ENCODE peak calls at places on chromosome 15, in six cellular contexts. One of them, this sample, is unnamed.

GRCh38 chr15:78790027-78790426 is 21.2 kb downstream of the ADAMTS7 start:
- DNase-seq in retinal pigment epithelial cell: no peak
- DNase-seq in ascending aorta: no peak
- DNase-seq in GM10248: no peak
- DNase-seq in AG04450: no peak
- DNase-seq in MM.1S: no peak
- DNase-seq in this sample: no peak

GRCh38 chr15:81516461-81516860 is 142.4 kb upstream of the TMC3 start:
- DNase-seq in GM10248: no peak
- DNase-seq in retinal pigment epithelial cell: no peak
- DNase-seq in AG04450: no peak
- DNase-seq in ascending aorta: no peak
- DNase-seq in MM.1S: no peak
- DNase-seq in this sample: no peak

GRCh38 chr15:22945071-22945470 is 35.1 kb downstream of the CYFIP1 start:
- DNase-seq in ascending aorta: no peak
- DNase-seq in MM.1S: no peak
- DNase-seq in AG04450: no peak
- DNase-seq in retinal pigment epithelial cell: no peak
- DNase-seq in GM10248: no peak
- DNase-seq in this sample: no peak

GRCh38 chr15:44792715-44793114 is 56.4 kb downstream of the TRIM69 start:
- DNase-seq in MM.1S: no peak
- DNase-seq in retinal pigment epithelial cell: no peak
- DNase-seq in AG04450: no peak
- DNase-seq in ascending aorta: no peak
- DNase-seq in GM10248: no peak
- DNase-seq in this sample: no peak

GRCh38 chr15:67067161-67067853 is 1.9 kb downstream of the SMAD3 start:
- DNase-seq in GM10248: no peak
- DNase-seq in AG04450: no peak
- DNase-seq in retinal pigment epithelial cell: no peak
- DNase-seq in MM.1S: no peak
- DNase-seq in ascending aorta: no peak
- DNase-seq in this sample: no peak

GRCh38 chr15:70632981-70633380 is 130.4 kb downstream of the UACA start:
- DNase-seq in ascending aorta: no peak
- DNase-seq in MM.1S: no peak
- DNase-seq in retinal pigment epithelial cell: no peak
- DNase-seq in AG04450: no peak
- DNase-seq in GM10248: no peak
- DNase-seq in this sample: no peak

GRCh38 chr15:68124700-68125099 is 70.6 kb downstream of the PIAS1 start:
- DNase-seq in retinal pigment epithelial cell: no peak
- DNase-seq in MM.1S: no peak
- DNase-seq in GM10248: no peak
- DNase-seq in ascending aorta: no peak
- DNase-seq in AG04450: no peak
- DNase-seq in this sample: no peak

GRCh38 chr15:31358957-31359721 is 32.5 kb downstream of the KLF13 start:
- DNase-seq in AG04450: no peak
- DNase-seq in MM.1S: no peak
- DNase-seq in retinal pigment epithelial cell: no peak
- DNase-seq in ascending aorta: no peak
- DNase-seq in GM10248: no peak
- DNase-seq in this sample: no peak

GRCh38 chr15:65249641-65250040 is 37.0 kb downstream of the PARP16 start:
- DNase-seq in retinal pigment epithelial cell: no peak
- DNase-seq in MM.1S: no peak
- DNase-seq in ascending aorta: no peak
- DNase-seq in GM10248: peak
- DNase-seq in AG04450: no peak
- DNase-seq in this sample: peak

GRCh38 chr15:90300988-90301715 is 35.7 kb downstream of the NGRN start:
- DNase-seq in GM10248: peak
- DNase-seq in retinal pigment epithelial cell: no peak
- DNase-seq in ascending aorta: no peak
- DNase-seq in MM.1S: peak
- DNase-seq in AG04450: no peak
- DNase-seq in this sample: no peak

GRCh38 chr15:91291673-91292072 is 191.6 kb downstream of the SV2B start:
- DNase-seq in AG04450: no peak
- DNase-seq in GM10248: no peak
- DNase-seq in ascending aorta: no peak
- DNase-seq in retinal pigment epithelial cell: no peak
- DNase-seq in MM.1S: no peak
- DNase-seq in this sample: no peak

GRCh38 chr15:28260722-28261121 is 61.3 kb downstream of the HERC2 start:
- DNase-seq in ascending aorta: no peak
- DNase-seq in retinal pigment epithelial cell: no peak
- DNase-seq in AG04450: no peak
- DNase-seq in MM.1S: no peak
- DNase-seq in GM10248: no peak
- DNase-seq in this sample: no peak

DNA sequence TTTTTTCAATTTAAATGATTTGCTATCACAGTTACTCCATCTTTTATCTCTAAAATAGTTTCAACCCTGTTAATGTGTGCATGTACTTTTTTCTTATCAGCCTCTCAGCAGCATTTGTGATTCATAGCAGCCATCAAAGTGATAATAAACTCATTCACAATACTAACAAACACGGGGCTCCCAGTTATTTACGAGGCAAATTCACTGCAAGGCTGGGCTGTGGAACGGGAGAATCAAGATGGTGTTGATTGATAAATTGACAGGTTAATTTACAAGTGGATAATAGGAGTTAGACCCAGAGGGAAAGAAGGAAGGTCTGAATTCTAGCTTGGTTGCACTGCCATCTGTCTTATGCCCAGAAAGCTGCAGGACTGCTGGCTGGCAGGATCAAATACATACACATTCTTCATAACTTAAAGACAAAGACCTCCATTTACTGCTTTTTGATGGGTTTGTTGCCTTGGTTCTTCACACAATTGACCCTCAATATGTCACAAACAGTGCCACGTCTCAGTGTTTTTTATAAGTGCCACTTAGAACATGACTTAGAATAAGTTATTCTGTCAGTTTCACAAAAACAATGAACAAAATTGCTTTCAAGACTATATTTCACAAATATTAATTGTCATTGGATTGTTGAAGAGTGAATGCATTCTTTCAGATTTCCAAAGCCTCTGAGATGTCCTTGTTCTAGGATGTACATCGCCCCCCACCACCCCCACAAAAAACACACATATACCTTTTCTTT is 562.8 kb downstream of the NR2F2 start:
- DNase-seq in MM.1S: peak
- DNase-seq in GM10248: no peak
- DNase-seq in AG04450: no peak
- DNase-seq in ascending aorta: no peak
- DNase-seq in retinal pigment epithelial cell: peak
- DNase-seq in this sample: no peak
- TF ChIP-seq CTCF in MM.1S: peak
- TF ChIP-seq CTCF in GM10248: peak
- TF ChIP-seq CTCF in AG04450: peak
- TF ChIP-seq CTCF in ascending aorta: no peak
- TF ChIP-seq CTCF in retinal pigment epithelial cell: peak
- TF ChIP-seq CTCF in this sample: peak

GRCh38 chr15:24835301-24835700 is 119.5 kb upstream of the SNRPN start:
- DNase-seq in AG04450: no peak
- DNase-seq in MM.1S: no peak
- DNase-seq in GM10248: no peak
- DNase-seq in ascending aorta: no peak
- DNase-seq in retinal pigment epithelial cell: no peak
- DNase-seq in this sample: no peak
- TF ChIP-seq CTCF in AG04450: peak
- TF ChIP-seq CTCF in MM.1S: no peak
- TF ChIP-seq CTCF in GM10248: no peak
- TF ChIP-seq CTCF in ascending aorta: no peak
- TF ChIP-seq CTCF in retinal pigment epithelial cell: no peak
- TF ChIP-seq CTCF in this sample: no peak

GRCh38 chr15:63805993-63806980 is 27.5 kb downstream of the HERC1 start:
- DNase-seq in ascending aorta: no peak
- DNase-seq in AG04450: no peak
- DNase-seq in retinal pigment epithelial cell: no peak
- DNase-seq in GM10248: no peak
- DNase-seq in MM.1S: no peak
- DNase-seq in this sample: no peak
- TF ChIP-seq CTCF in ascending aorta: no peak
- TF ChIP-seq CTCF in AG04450: no peak
- TF ChIP-seq CTCF in retinal pigment epithelial cell: no peak
- TF ChIP-seq CTCF in GM10248: no peak
- TF ChIP-seq CTCF in MM.1S: no peak
- TF ChIP-seq CTCF in this sample: no peak

DNA sequence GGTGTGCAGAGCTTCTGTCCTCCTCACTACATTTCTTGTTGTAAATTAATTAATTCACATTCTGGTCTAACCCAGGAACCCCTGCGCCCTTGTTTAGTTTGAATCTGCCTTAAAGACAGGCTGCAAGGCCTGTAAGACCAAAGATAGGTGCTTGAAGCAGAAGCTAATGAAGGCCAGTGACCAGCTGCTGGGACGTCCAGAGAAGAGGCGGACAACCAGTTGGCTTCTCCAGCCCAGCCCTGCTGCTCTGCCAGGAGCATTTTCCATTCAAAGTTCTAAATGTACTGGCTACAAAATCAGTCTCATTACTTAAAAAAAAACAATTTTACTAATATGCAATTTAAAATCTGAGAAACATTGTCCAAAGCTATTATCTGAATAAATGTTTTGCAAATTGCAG is 43.6 kb downstream of the FSIP1 start:
- DNase-seq in retinal pigment epithelial cell: no peak
- DNase-seq in AG04450: no peak
- DNase-seq in ascending aorta: no peak
- DNase-seq in GM10248: no peak
- DNase-seq in MM.1S: no peak
- DNase-seq in this sample: no peak
- TF ChIP-seq CTCF in retinal pigment epithelial cell: no peak
- TF ChIP-seq CTCF in AG04450: no peak
- TF ChIP-seq CTCF in ascending aorta: no peak
- TF ChIP-seq CTCF in GM10248: no peak
- TF ChIP-seq CTCF in MM.1S: no peak
- TF ChIP-seq CTCF in this sample: no peak

GRCh38 chr15:74311734-74312444 is 55.6 kb downstream of the CYP11A1 start:
- DNase-seq in retinal pigment epithelial cell: no peak
- DNase-seq in AG04450: no peak
- DNase-seq in GM10248: peak
- DNase-seq in MM.1S: peak
- DNase-seq in ascending aorta: no peak
- DNase-seq in this sample: no peak
- TF ChIP-seq CTCF in retinal pigment epithelial cell: peak
- TF ChIP-seq CTCF in AG04450: peak
- TF ChIP-seq CTCF in GM10248: peak
- TF ChIP-seq CTCF in MM.1S: peak
- TF ChIP-seq CTCF in ascending aorta: no peak
- TF ChIP-seq CTCF in this sample: peak

GRCh38 chr15:88631464-88632028 is 7.3 kb upstream of the ISG20 start:
- DNase-seq in MM.1S: no peak
- DNase-seq in AG04450: no peak
- DNase-seq in GM10248: no peak
- DNase-seq in ascending aorta: no peak
- DNase-seq in retinal pigment epithelial cell: no peak
- DNase-seq in this sample: no peak
- TF ChIP-seq CTCF in MM.1S: no peak
- TF ChIP-seq CTCF in AG04450: no peak
- TF ChIP-seq CTCF in GM10248: no peak
- TF ChIP-seq CTCF in ascending aorta: no peak
- TF ChIP-seq CTCF in retinal pigment epithelial cell: no peak
- TF ChIP-seq CTCF in this sample: no peak

GRCh38 chr15:61112231-61112630 is 116.9 kb downstream of the RORA start:
- DNase-seq in AG04450: no peak
- DNase-seq in ascending aorta: no peak
- DNase-seq in retinal pigment epithelial cell: no peak
- DNase-seq in MM.1S: no peak
- DNase-seq in GM10248: no peak
- DNase-seq in this sample: no peak
- TF ChIP-seq CTCF in AG04450: no peak
- TF ChIP-seq CTCF in ascending aorta: no peak
- TF ChIP-seq CTCF in retinal pigment epithelial cell: no peak
- TF ChIP-seq CTCF in MM.1S: no peak
- TF ChIP-seq CTCF in GM10248: no peak
- TF ChIP-seq CTCF in this sample: no peak